ENCODE peak calls at places on chromosome 1, in nine cellular contexts. V is hepatic stellate cell; A is AG10803; F is NCI-H1092; M is glutamatergic neuron; H is T-helper 9 cell; I is renal cortical epithelial cell; L is activated CD4-positive, alpha-beta T cell treated with anti-CD3 and anti-CD28 coated beads, Interleukin-2, amount 50 U/mL, for 1 hour; C is cerebellar cortex. D is an unnamed sample.

GRCh38 chr1:182249201-182249676 is 142.4 kb downstream of the GLUL start:
- DNase-seq in A (no peak), I (peak), V (no peak), M (peak), F (no peak), C (no peak), L (no peak), H (no peak), D (no peak)

GRCh38 chr1:231679109-231679508 is 52.5 kb downstream of the DISC1 start:
- DNase-seq in L (no peak), A (no peak), F (peak), C (no peak), M (peak), I (no peak), H (no peak), V (no peak), D (no peak)

GRCh38 chr1:84847253-84848247 is 45.5 kb downstream of the LPAR3 start:
- DNase-seq in V (peak), C (peak), F (peak), A (peak), I (peak), L (peak), H (no peak), M (no peak), D (no peak)

GRCh38 chr1:17233675-17234074 is 15.2 kb upstream of the PADI3 start:
- DNase-seq in V (peak), M (no peak), I (peak), H (no peak), C (peak), F (no peak), L (no peak), A (peak), D (peak)

GRCh38 chr1:51303751-51304196 is 26.6 kb downstream of the TTC39A start:
- DNase-seq in H (no peak), F (no peak), C (no peak), M (no peak), I (no peak), A (no peak), L (no peak), V (no peak), D (no peak)

GRCh38 chr1:46665983-46666382 is 2.2 kb downstream of the ATPAF1 start:
- DNase-seq in C (no peak), M (no peak), H (no peak), A (no peak), V (no peak), L (no peak), I (no peak), F (no peak), D (no peak)

GRCh38 chr1:220810179-220810653 is 23.5 kb downstream of the MTARC1 start:
- DNase-seq in L (peak), C (peak), V (peak), A (peak), H (peak), F (no peak), M (peak), I (peak), D (peak)

GRCh38 chr1:102550729-102551384 is 554.1 kb upstream of the OLFM3 start:
- DNase-seq in I (no peak), H (no peak), V (peak), F (no peak), A (peak), L (no peak), M (peak), C (peak), D (no peak)

GRCh38 chr1:30063621-30064280 is 659.6 kb downstream of the MATN1 start:
- DNase-seq in V (no peak), A (no peak), M (no peak), C (no peak), L (no peak), H (no peak), F (no peak), I (no peak), D (no peak)

GRCh38 chr1:212586429-212587303 is 21.9 kb upstream of the ATF3 start:
- DNase-seq in M (no peak), C (no peak), I (no peak), H (no peak), F (no peak), A (no peak), V (no peak), L (no peak), D (no peak)

GRCh38 chr1:99969260-99969728 is 502 bp upstream of the SLC35A3 start:
- DNase-seq in V (no peak), A (no peak), C (no peak), F (no peak), I (no peak), M (no peak), H (no peak), L (no peak), D (no peak)

GRCh38 chr1:118158918-118159317 is 26.1 kb downstream of the SPAG17 start:
- DNase-seq in A (peak), F (no peak), I (peak), V (no peak), C (no peak), M (no peak), L (no peak), H (no peak), D (no peak)

GRCh38 chr1:92804721-92805169 is 19.8 kb upstream of the EVI5 start:
- DNase-seq in A (peak), C (peak), L (no peak), V (peak), F (no peak), H (no peak), M (no peak), I (peak), D (peak)

GRCh38 chr1:26225033-26225831 is 8.8 kb upstream of the CEP85 start:
- DNase-seq in V (peak), M (peak), I (peak), F (peak), A (no peak), L (peak), C (peak), H (peak), D (peak)

GRCh38 chr1:114428083-114428754 is 82.8 kb downstream of the TRIM33 start:
- DNase-seq in A (peak), V (peak), F (no peak), H (peak), I (peak), L (peak), C (peak), M (no peak), D (no peak)

GRCh38 chr1:35044406-35044805 is 12.7 kb upstream of the ZMYM6 start:
- DNase-seq in L (no peak), F (no peak), H (no peak), I (no peak), V (no peak), A (peak), M (no peak), C (no peak), D (no peak)

GRCh38 chr1:162690672-162691434 is 58.6 kb downstream of the DDR2 start:
- DNase-seq in V (peak), M (no peak), L (no peak), A (peak), F (no peak), C (no peak), H (no peak), I (peak), D (no peak)

GRCh38 chr1:154198756-154199562 is 7.1 kb upstream of the TPM3 start:
- DNase-seq in I (peak), L (peak), C (peak), A (peak), F (peak), V (peak), H (peak), M (peak), D (no peak)

GRCh38 chr1:78073441-78073840 is 27.7 kb downstream of the GIPC2 start:
- DNase-seq in A (no peak), H (no peak), I (no peak), C (no peak), M (no peak), L (no peak), F (no peak), V (no peak), D (no peak)

GRCh38 chr1:36638268-36638667 is 155.6 kb upstream of the CSF3R start:
- DNase-seq in H (no peak), F (no peak), V (peak), L (no peak), A (no peak), M (no peak), C (no peak), I (no peak), D (no peak)

GRCh38 chr1:94798054-94798453 is 22.1 kb upstream of the SLC44A3 start:
- DNase-seq in H (no peak), L (no peak), I (no peak), C (no peak), M (no peak), V (no peak), A (no peak), F (no peak), D (no peak)

GRCh38 chr1:236011641-236012040 is 53.2 kb downstream of the NID1 start:
- DNase-seq in F (no peak), A (no peak), C (no peak), H (no peak), L (no peak), V (no peak), M (no peak), I (no peak), D (no peak)

GRCh38 chr1:70143052-70143659 is 62.2 kb downstream of the LRRC40 start:
- DNase-seq in L (no peak), C (no peak), F (no peak), M (no peak), I (no peak), A (peak), H (no peak), V (peak), D (no peak)

GRCh38 chr1:177471244-177471643 is 300.5 kb downstream of the BRINP2 start:
- DNase-seq in I (no peak), M (no peak), F (no peak), A (peak), C (no peak), V (no peak), L (no peak), H (no peak), D (no peak)

GRCh38 chr1:48061162-48062136 is 64.3 kb upstream of the TRABD2B start:
- DNase-seq in H (no peak), C (peak), F (no peak), I (peak), V (peak), L (no peak), A (peak), M (peak), D (peak)

GRCh38 chr1:49297783-49298182 is 521.1 kb upstream of the BEND5 start:
- DNase-seq in A (no peak), L (no peak), C (no peak), F (no peak), V (no peak), M (no peak), H (no peak), I (no peak), D (no peak)

GRCh38 chr1:17643861-17644703 is 104.6 kb downstream of the ARHGEF10L start:
- DNase-seq in V (no peak), I (no peak), M (no peak), L (no peak), C (no peak), A (no peak), F (no peak), H (no peak), D (no peak)

GRCh38 chr1:23118957-23119792 is 49.5 kb downstream of the LUZP1 start:
- DNase-seq in I (peak), F (no peak), V (no peak), H (peak), A (no peak), L (peak), C (no peak), M (no peak), D (no peak)

GRCh38 chr1:3348196-3348865 is 106.1 kb upstream of the ARHGEF16 start:
- DNase-seq in I (no peak), V (no peak), C (peak), L (no peak), M (no peak), A (no peak), F (no peak), H (no peak), D (no peak)

GRCh38 chr1:11680270-11681070 is 478 bp downstream of the MAD2L2 start:
- DNase-seq in M (peak), C (peak), L (no peak), V (no peak), F (no peak), I (peak), A (peak), H (no peak), D (no peak)

GRCh38 chr1:178513278-178513983 is 522 bp downstream of the TEX35 start:
- DNase-seq in A (peak), H (no peak), C (no peak), I (no peak), L (no peak), M (no peak), V (no peak), F (no peak), D (no peak)

GRCh38 chr1:212359794-212360479 is 54.7 kb downstream of the PACC1 start:
- DNase-seq in I (no peak), M (no peak), A (no peak), C (no peak), L (no peak), V (no peak), H (no peak), F (no peak), D (no peak)

GRCh38 chr1:173590557-173590956 is 12.3 kb downstream of the SLC9C2 start:
- DNase-seq in V (no peak), F (no peak), I (no peak), H (no peak), A (no peak), M (no peak), L (no peak), C (no peak), D (no peak)

GRCh38 chr1:226965581-226966440 is 25.7 kb downstream of the COQ8A start:
- DNase-seq in F (no peak), M (no peak), I (no peak), V (no peak), C (peak), H (no peak), A (no peak), L (no peak), D (no peak)

GRCh38 chr1:29671957-29672356 is 435.6 kb downstream of the PTPRU start:
- DNase-seq in M (no peak), C (no peak), I (no peak), V (no peak), F (no peak), A (no peak), H (no peak), L (no peak), D (no peak)